ENCODE peak calls at places on chromosomes 4 and X, in ten cellular contexts. E is naive thymus-derived CD4-positive, alpha-beta T cell; I is GM23338; G is body of pancreas; S is left ventricle myocardium inferior; O is CD8-positive, alpha-beta memory T cell; Q is CD4-positive, alpha-beta memory T cell; X is GM23248; Y is cardiac muscle cell; K is heart left ventricle. W is an unnamed sample.

GRCh38 chr4:88291003-88291402 is 6.6 kb upstream of the PPM1K start:
- DNase-seq in S (no peak), O (no peak), I (peak; percentile 28), G (peak; percentile 82), K (peak; percentile 48), Q (no peak), E (no peak), Y (peak; percentile 21), X (peak; percentile 7), W (no peak)

GRCh38 chrX:14546190-14546589 is 16.9 kb downstream of the GLRA2 start:
- DNase-seq in K (no peak), X (no peak), I (no peak), S (no peak), O (no peak), G (no peak), E (no peak), Q (no peak), Y (no peak), W (no peak)

GRCh38 chr4:64771149-64771548 is 361.9 kb upstream of the TECRL start:
- DNase-seq in G (no peak), E (no peak), S (no peak), I (no peak), Q (no peak), Y (no peak), X (no peak), K (no peak), O (no peak), W (no peak)

GRCh38 chr4:16897991-16898827 is at the start of gene LDB2:
- DNase-seq in G (peak; percentile 31), S (peak; percentile 75), Y (peak; percentile 83), X (peak; percentile 83), E (no peak), Q (no peak), K (peak; percentile 79), I (peak; percentile 86), O (no peak), W (no peak)

GRCh38 chr4:181661090-181661489 is 582.1 kb upstream of the TENM3 start:
- DNase-seq in S (no peak), O (no peak), E (no peak), X (peak; percentile 56), K (no peak), I (no peak), Q (no peak), Y (no peak), G (no peak), W (no peak)

GRCh38 chr4:28799696-28800095 is 1920.5 kb upstream of the PCDH7 start:
- DNase-seq in G (no peak), X (no peak), O (no peak), E (no peak), Q (no peak), S (no peak), I (no peak), Y (peak; percentile 42), K (no peak), W (peak; percentile 19)

GRCh38 chr4:114659386-114660008 is 60.9 kb downstream of the UGT8 start:
- DNase-seq in Q (peak; percentile 25), Y (peak; percentile 80), I (peak; percentile 90), X (peak; percentile 75), S (peak; percentile 12), E (no peak), G (peak; percentile 65), O (peak; percentile 40), K (peak; percentile 33), W (peak; percentile 82)

GRCh38 chr4:99572527-99573240 is 1.9 kb upstream of the MTTP start:
- DNase-seq in G (no peak), E (no peak), I (no peak), S (no peak), O (no peak), K (no peak), Y (no peak), Q (no peak), X (peak; percentile 12), W (no peak)

GRCh38 chr4:128488055-128488705 is 200.6 kb upstream of the PGRMC2 start:
- DNase-seq in I (no peak), G (no peak), E (no peak), Y (no peak), Q (no peak), X (no peak), O (no peak), K (no peak), S (no peak), W (no peak)

GRCh38 chrX:141903400-141904155 is at the start of gene MAGEC1:
- DNase-seq in G (no peak), Y (no peak), K (no peak), E (no peak), Q (no peak), S (no peak), I (no peak), O (no peak), X (no peak), W (peak; percentile 21)

GRCh38 chr4:2936773-2937145 is 26.4 kb downstream of the NOP14 start:
- DNase-seq in K (no peak), E (no peak), G (peak; percentile 35), Q (no peak), Y (no peak), S (peak; percentile 13), X (peak; percentile 93), O (peak; percentile 78), I (no peak), W (peak; percentile 82)

GRCh38 chr4:89290727-89291126 is 16.9 kb downstream of the GPRIN3 start:
- DNase-seq in Q (no peak), X (no peak), K (no peak), Y (no peak), G (no peak), S (no peak), E (no peak), I (no peak), O (peak; percentile 48), W (peak; percentile 42)

GRCh38 chr4:140469806-140470733 is 28.0 kb downstream of the MGAT4D start:
- DNase-seq in S (no peak), K (no peak), Q (no peak), G (peak; percentile 36), Y (peak; percentile 36), X (no peak), O (no peak), E (no peak), I (peak; percentile 73), W (no peak)

GRCh38 chr4:184097815-184098214 is 119.9 kb downstream of the ENPP6 start:
- DNase-seq in Y (no peak), I (no peak), K (no peak), O (no peak), G (no peak), S (no peak), E (no peak), X (no peak), Q (no peak), W (no peak)

GRCh38 chr4:13548059-13548983 is 4.0 kb upstream of the NKX3-2 start:
- DNase-seq in O (no peak), K (no peak), S (no peak), X (peak; percentile 39), Q (no peak), Y (no peak), E (no peak), G (no peak), I (peak; percentile 3), W (no peak)

GRCh38 chrX:114611018-114611619 is 27.2 kb downstream of the HTR2C start:
- DNase-seq in G (peak; percentile 39), Y (peak; percentile 76), O (no peak), E (no peak), X (peak; percentile 42), K (no peak), S (no peak), I (peak; percentile 68), Q (peak; percentile 30), W (peak; percentile 27)

DNA sequence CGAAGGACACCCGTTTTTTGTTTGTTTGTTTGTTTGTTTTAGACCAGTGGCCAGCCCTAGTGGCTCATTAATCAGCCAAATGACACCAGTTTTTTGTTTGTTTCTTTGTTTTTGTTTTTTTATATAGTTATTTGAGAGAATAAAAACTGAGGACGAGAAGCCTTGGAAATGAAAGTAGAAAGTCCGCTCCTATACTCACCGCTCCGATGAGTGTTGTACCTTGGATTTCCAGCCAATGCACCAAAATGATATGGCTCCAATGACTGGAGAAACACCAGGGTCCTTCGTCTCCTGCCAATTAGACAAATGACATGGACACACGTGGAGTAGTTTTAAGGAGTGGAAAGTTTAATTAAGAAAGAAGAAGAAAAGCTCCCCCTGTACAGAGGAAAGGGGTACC is 87.9 kb downstream of the ZXDA start:
- DNase-seq in X (no peak), I (no peak), Q (no peak), K (no peak), E (no peak), G (no peak), Y (no peak), S (no peak), O (no peak), W (no peak)
- H3K4me3 ChIP-seq in X (peak overlapping the region; percentile 29), I (no peak overlapping the region), Q (no peak overlapping the region), K (peak overlapping the region; percentile 17), E (no peak overlapping the region), G (no peak overlapping the region), Y (no peak overlapping the region), S (peak overlapping the region; percentile 55), O (no peak overlapping the region), W (no peak overlapping the region)

GRCh38 chrX:123665197-123665596 is 67.7 kb downstream of the THOC2 start:
- DNase-seq in I (no peak), X (peak; percentile 1), O (no peak), Q (no peak), K (no peak), G (no peak), E (no peak), S (no peak), Y (no peak), W (no peak)
- H3K36me3 ChIP-seq in I (peaks cover 15% of the 10 kb centered on the region), X (peaks cover 7% of the 10 kb centered on the region), O (no peaks in the 10 kb centered on the region), Q (peaks cover 9% of the 10 kb centered on the region), K (peaks cover 16% of the 10 kb centered on the region), G (no peaks in the 10 kb centered on the region), E (peaks cover 2% of the 10 kb centered on the region), S (peaks cover 54% of the 10 kb centered on the region), Y (peaks cover 9% of the 10 kb centered on the region), W (peaks cover 31% of the 10 kb centered on the region)

DNA sequence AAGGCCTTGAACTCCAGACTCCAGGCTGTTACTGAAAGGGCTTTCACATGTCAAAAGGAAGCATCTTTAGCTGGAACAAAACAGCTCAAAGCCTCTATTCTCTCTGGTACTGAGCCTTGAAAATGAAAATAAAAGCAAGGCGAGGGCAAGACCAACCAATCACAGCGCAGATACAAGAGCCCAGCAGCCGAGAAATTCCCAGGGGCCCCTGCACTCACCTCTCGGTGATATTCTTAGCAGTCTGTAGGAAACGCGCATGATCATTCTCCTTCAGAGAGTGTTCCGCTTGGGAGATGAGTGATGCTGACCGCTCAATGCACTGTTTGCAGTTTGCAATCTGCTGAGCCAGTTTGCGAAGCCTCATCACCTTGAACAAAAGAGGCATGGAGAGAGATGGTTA is 138.1 kb downstream of the MID1 start:
- DNase-seq in X (no peak), Q (no peak), E (no peak), I (no peak), S (peak; percentile 37), O (no peak), G (no peak), K (peak; percentile 52), Y (no peak), W (no peak)
- H3K4me3 ChIP-seq in X (no peak overlapping the region), Q (no peak overlapping the region), E (no peak overlapping the region), I (no peak overlapping the region), S (peak overlapping the region; percentile 26), O (no peak overlapping the region), G (no peak overlapping the region), K (peak overlapping the region; percentile 10), Y (no peak overlapping the region), W (no peak overlapping the region)

DNA sequence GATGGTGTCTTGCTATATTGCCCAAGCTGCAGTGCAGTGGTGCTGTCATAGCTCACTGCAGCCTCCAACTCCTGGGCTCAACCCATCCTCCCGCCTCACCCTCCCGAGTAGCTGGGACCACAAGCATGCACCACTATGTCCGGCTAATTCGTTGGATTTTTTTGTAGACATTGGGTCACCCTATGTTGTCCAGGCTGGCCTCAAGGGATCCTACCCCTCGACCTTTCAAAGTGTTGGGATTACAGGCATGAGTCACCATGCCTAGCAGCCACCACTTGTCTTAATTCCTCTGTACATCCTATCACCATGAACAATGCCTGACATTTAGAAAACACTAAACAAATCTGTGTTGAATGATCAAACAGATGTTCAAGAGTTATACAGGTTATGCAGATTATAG is 76.7 kb downstream of the NLGN4X start:
- DNase-seq in I (no peak), Y (no peak), E (no peak), O (no peak), Q (no peak), S (no peak), X (no peak), K (no peak), G (no peak), W (no peak)
- H3K36me3 ChIP-seq in I (peaks cover 4% of the 10 kb centered on the region), Y (no peaks in the 10 kb centered on the region), E (no peaks in the 10 kb centered on the region), O (no peaks in the 10 kb centered on the region), Q (no peaks in the 10 kb centered on the region), S (no peaks in the 10 kb centered on the region), X (no peaks in the 10 kb centered on the region), K (no peaks in the 10 kb centered on the region), G (no peaks in the 10 kb centered on the region), W (no peaks in the 10 kb centered on the region)